ENCODE peak calls at places on chromosomes 4 and X, in seven cellular contexts. E is SK-N-SH, T is hepatocyte, V is upper lobe of right lung, Q is OCI-LY7, F is sigmoid colon, J is right atrium auricular region. P is an unnamed sample. For H3K4me1, the result is how much of the 10 kb centered on the place peaks cover.

GRCh38 chr4:790466-790820 is 35.5 kb downstream of the CPLX1 start:
- DNase-seq in E (no peak), T (no peak), V (no peak), Q (no peak), F (peak), J (no peak), P (no peak)

GRCh38 chrX:11770320-11770719 is 12.3 kb downstream of the MSL3 start:
- DNase-seq in E (peak), T (peak), V (no peak), Q (peak), F (no peak), J (no peak), P (peak)

GRCh38 chr4:125254111-125254510 is 60.6 kb upstream of the FAT4 start:
- DNase-seq in E (no peak), T (no peak), V (no peak), Q (no peak), F (no peak), J (no peak), P (no peak)

GRCh38 chrX:43333543-43333942 is 322.6 kb upstream of the MAOA start:
- DNase-seq in E (no peak), T (no peak), V (no peak), Q (peak), F (no peak), J (no peak), P (no peak)

GRCh38 chr4:125316781-125317525 is 2.2 kb downstream of the FAT4 start:
- DNase-seq in E (peak), T (peak), V (peak), Q (no peak), F (peak), J (peak), P (no peak)

GRCh38 chr4:53706422-53707032 is 115.2 kb upstream of the LNX1 start:
- DNase-seq in E (peak), T (peak), V (no peak), Q (peak), F (no peak), J (no peak), P (peak)

GRCh38 chrX:43552166-43552565 is 103.9 kb upstream of the MAOA start:
- DNase-seq in E (no peak), T (peak), V (no peak), Q (no peak), F (no peak), J (no peak), P (no peak)

GRCh38 chr4:30103455-30103854 is 616.7 kb upstream of the PCDH7 start:
- DNase-seq in E (no peak), T (no peak), V (no peak), Q (no peak), F (no peak), J (no peak), P (no peak)

GRCh38 chr4:170229021-170229420 is 139.3 kb upstream of the AADAT start:
- DNase-seq in E (no peak), T (no peak), V (no peak), Q (no peak), F (no peak), J (no peak), P (no peak)

GRCh38 chr4:98722000-98722399 is 63.6 kb upstream of the TSPAN5 start:
- DNase-seq in E (no peak), T (no peak), V (no peak), Q (no peak), F (no peak), J (no peak), P (no peak)

GRCh38 chrX:20061869-20062254 is 54.8 kb downstream of the MAP7D2 start:
- DNase-seq in E (no peak), T (no peak), V (no peak), Q (no peak), F (no peak), J (no peak), P (no peak)
- H3K27ac ChIP-seq in E (no peak), T (no peak), V (no peak), Q (peak), F (no peak), J (no peak), P (no peak)

DNA sequence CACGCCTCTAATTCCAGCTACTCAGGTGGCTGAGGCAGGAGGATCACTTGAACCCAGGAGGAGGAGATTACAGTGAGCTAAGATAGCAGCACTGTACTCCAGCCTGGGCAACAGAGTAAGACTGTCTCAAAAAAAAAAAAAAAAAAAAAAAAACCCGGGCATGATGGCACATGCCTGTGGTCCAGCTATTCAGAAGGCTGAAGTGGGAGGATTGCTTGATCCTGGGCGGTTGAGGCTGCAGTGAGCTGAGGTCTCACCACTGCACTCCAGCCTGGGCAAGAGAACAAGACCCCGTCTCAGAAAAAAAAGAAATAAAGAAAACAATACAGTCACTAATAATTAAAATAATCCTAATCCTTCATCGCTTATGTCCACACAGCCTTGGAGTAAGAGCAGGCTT is 68.1 kb downstream of the APBB2 start:
- DNase-seq in E (no peak), T (no peak), V (no peak), Q (no peak), F (no peak), J (no peak), P (no peak)
- H3K4me1 ChIP-seq in E (under half), T (under half), V (half or more), Q (under half), F (half or more), J (under half), P (under half)

GRCh38 chr4:184011810-184012209 is 106.7 kb downstream of the STOX2 start:
- DNase-seq in E (no peak), T (no peak), V (no peak), Q (no peak), F (no peak), J (no peak), P (no peak)
- H3K4me3 ChIP-seq in E (no peak), T (no peak), V (no peak), Q (no peak), F (no peak), J (no peak), P (no peak)

GRCh38 chr4:185681604-185682003 is 130.4 kb downstream of the SORBS2 start:
- DNase-seq in E (no peak), T (no peak), V (no peak), Q (no peak), F (no peak), J (no peak), P (no peak)
- H3K27ac ChIP-seq in E (peak), T (no peak), V (no peak), Q (no peak), F (no peak), J (peak), P (no peak)

GRCh38 chr4:107153956-107154355 is 117.8 kb upstream of the DKK2 start:
- DNase-seq in E (no peak), T (no peak), V (no peak), Q (no peak), F (no peak), J (no peak), P (no peak)

GRCh38 chr4:107156443-107156842 is 120.3 kb upstream of the DKK2 start:
- DNase-seq in E (no peak), T (no peak), V (no peak), Q (no peak), F (no peak), J (no peak), P (no peak)

GRCh38 chr4:107155366-107155765 is 119.3 kb upstream of the DKK2 start:
- DNase-seq in E (no peak), T (no peak), V (no peak), Q (no peak), F (no peak), J (no peak), P (no peak)

GRCh38 chr4:107151173-107151572 is 115.1 kb upstream of the DKK2 start:
- DNase-seq in E (no peak), T (no peak), V (no peak), Q (no peak), F (no peak), J (no peak), P (no peak)

DNA sequence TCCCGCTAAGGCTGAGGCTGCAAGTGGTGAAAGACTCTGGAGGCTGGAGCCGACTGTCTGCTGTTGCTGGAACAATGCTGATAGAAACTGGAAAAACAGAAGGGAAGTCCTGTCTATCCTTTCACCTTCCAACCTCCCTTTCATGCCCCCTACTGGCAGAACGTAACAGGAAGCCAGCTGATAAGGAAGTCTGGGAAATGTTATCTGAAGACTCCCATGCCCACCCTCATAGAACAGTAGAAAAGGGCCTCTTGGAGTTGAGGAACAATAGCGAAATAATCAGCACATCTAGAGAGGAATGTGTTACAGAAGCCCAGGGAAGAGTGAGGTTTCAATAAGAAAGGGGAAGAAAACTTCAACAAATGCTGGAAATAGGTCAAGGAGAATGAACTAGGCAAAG is 117.1 kb upstream of the DKK2 start:
- DNase-seq in E (no peak), T (peak), V (no peak), Q (no peak), F (no peak), J (no peak), P (no peak)
- H3K4me1 ChIP-seq in E (under half), T (under half), V (under half), Q (under half), F (under half), J (under half), P (under half)